ENCODE peak calls at places on chromosome 13, in seven cellular contexts. D, V, X, J, Y, N and P are unnamed samples. For H3K36me3 and H3K27me3, the result is how much of the 10 kb centered on the place peaks cover.

GRCh38 chr13:25380741-25381324 is 9.1 kb downstream of the ATP8A2 start:
- DNase-seq in V (no peak), J (no peak), X (no peak), D (no peak), N (no peak), Y (no peak), P (no peak)

GRCh38 chr13:98083507-98083906 is 59.4 kb upstream of the FARP1 start:
- DNase-seq in J (peak), V (no peak), D (peak), N (no peak), Y (peak), X (peak), P (peak)

GRCh38 chr13:73939071-73939380 is 195.2 kb downstream of the KLF12 start:
- DNase-seq in V (no peak), Y (no peak), X (peak), D (peak), N (no peak), J (no peak), P (no peak)

GRCh38 chr13:40640202-40640601 is 26.2 kb downstream of the FOXO1 start:
- DNase-seq in X (no peak), Y (no peak), V (no peak), D (no peak), J (no peak), N (no peak), P (no peak)

GRCh38 chr13:92622905-92623304 is 603.7 kb upstream of the GPC6 start:
- DNase-seq in Y (no peak), N (no peak), D (no peak), X (no peak), J (no peak), V (no peak), P (no peak)

GRCh38 chr13:21061077-21061945 is at the start of gene LATS2:
- DNase-seq in J (peak), V (peak), N (peak), D (peak), Y (peak), X (peak), P (peak)

GRCh38 chr13:77724092-77724491 is 26.6 kb downstream of the SLAIN1 start:
- DNase-seq in J (no peak), X (no peak), Y (no peak), D (no peak), V (no peak), N (no peak), P (no peak)

GRCh38 chr13:28964831-28965230 is 144.7 kb downstream of the MTUS2 start:
- DNase-seq in D (no peak), X (no peak), N (no peak), V (no peak), Y (no peak), J (no peak), P (no peak)

GRCh38 chr13:23020246-23020843 is 160.4 kb upstream of the SGCG start:
- DNase-seq in V (peak), Y (peak), D (peak), N (peak), X (peak), J (peak), P (peak)

GRCh38 chr13:19681517-19681916 is 48.1 kb downstream of the MPHOSPH8 start:
- DNase-seq in N (no peak), J (no peak), V (no peak), X (peak), D (no peak), Y (no peak), P (no peak)

GRCh38 chr13:29594310-29594709 is 1.2 kb downstream of the SLC7A1 start:
- DNase-seq in V (peak), N (peak), Y (peak), X (peak), J (peak), D (peak), P (peak)

GRCh38 chr13:40665061-40665753 is 1.2 kb downstream of the FOXO1 start:
- DNase-seq in X (peak), J (peak), V (peak), N (peak), D (no peak), Y (peak), P (peak)

GRCh38 chr13:22077205-22077683 is 406.4 kb downstream of the FGF9 start:
- DNase-seq in D (no peak), X (no peak), Y (no peak), J (no peak), N (no peak), V (no peak), P (no peak)

GRCh38 chr13:27379694-27380596 is 44.5 kb upstream of the GTF3A start:
- DNase-seq in Y (peak), V (peak), J (peak), N (peak), X (peak), D (peak), P (peak)

GRCh38 chr13:23289917-23290357 is 109.2 kb downstream of the SGCG start:
- DNase-seq in N (no peak), J (peak), V (peak), D (peak), X (no peak), Y (peak), P (peak)

GRCh38 chr13:61414686-61415664 is 674 bp downstream of the PCDH20 start:
- DNase-seq in X (no peak), Y (peak), D (peak), N (peak), V (peak), J (no peak), P (peak)

GRCh38 chr13:51840141-51840540 is 4.8 kb downstream of the TMEM272 start:
- DNase-seq in D (no peak), V (no peak), Y (no peak), N (no peak), J (no peak), X (no peak), P (no peak)

GRCh38 chr13:29502391-29503008 is 93.0 kb downstream of the SLC7A1 start:
- DNase-seq in N (no peak), J (no peak), Y (no peak), V (no peak), X (peak), D (no peak), P (no peak)

GRCh38 chr13:38103851-38104250 is 234.3 kb upstream of the TRPC4 start:
- DNase-seq in D (peak), Y (no peak), V (no peak), X (no peak), N (no peak), J (peak), P (no peak)

GRCh38 chr13:77047649-77048343 is 20.8 kb upstream of the FBXL3 start:
- DNase-seq in J (no peak), X (no peak), N (no peak), Y (no peak), D (no peak), V (no peak), P (no peak)

GRCh38 chr13:60431108-60431700 is 34.2 kb downstream of the TDRD3 start:
- DNase-seq in D (peak), N (no peak), Y (peak), X (peak), V (peak), J (peak), P (peak)

GRCh38 chr13:64164435-64164834 is 2748.8 kb upstream of the PCDH20 start:
- DNase-seq in N (peak), J (no peak), X (no peak), V (no peak), Y (no peak), D (no peak), P (no peak)

GRCh38 chr13:77714119-77714755 is 16.8 kb downstream of the SLAIN1 start:
- DNase-seq in X (no peak), D (no peak), Y (no peak), V (no peak), N (no peak), J (no peak), P (no peak)

GRCh38 chr13:40665754-40666057 is 735 bp downstream of the FOXO1 start:
- DNase-seq in D (peak), Y (no peak), J (peak), X (no peak), V (peak), N (no peak), P (no peak)

GRCh38 chr13:51759240-51759639 is 44.7 kb downstream of the DHRS12 start:
- DNase-seq in Y (no peak), X (no peak), D (peak), V (no peak), N (no peak), J (peak), P (peak)

GRCh38 chr13:42926555-42926954 is 65.5 kb downstream of the EPSTI1 start:
- DNase-seq in V (no peak), Y (no peak), J (peak), N (no peak), D (no peak), X (no peak), P (peak)

GRCh38 chr13:40776681-40777165 is 5.7 kb upstream of the MRPS31 start:
- DNase-seq in J (peak), X (peak), N (no peak), Y (peak), D (peak), V (no peak), P (peak)

GRCh38 chr13:31538067-31539042 is 201.0 kb upstream of the RXFP2 start:
- DNase-seq in J (peak), Y (peak), V (peak), D (peak), N (peak), X (peak), P (peak)

GRCh38 chr13:86862137-86862536 is 809.0 kb upstream of the SLITRK5 start:
- DNase-seq in X (no peak), N (no peak), Y (no peak), D (no peak), V (no peak), J (no peak), P (no peak)

GRCh38 chr13:33717775-33718174 is 100.2 kb upstream of the RFC3 start:
- DNase-seq in V (no peak), N (no peak), Y (no peak), D (no peak), J (peak), X (no peak), P (peak)

GRCh38 chr13:92103673-92104296 is 705.4 kb downstream of the GPC5 start:
- DNase-seq in V (no peak), D (peak), Y (no peak), J (no peak), X (peak), N (no peak), P (no peak)

GRCh38 chr13:46726347-46726746 is 70.6 kb downstream of the ESD start:
- DNase-seq in X (no peak), Y (no peak), J (no peak), N (no peak), D (no peak), V (no peak), P (no peak)

GRCh38 chr13:46731535-46731934 is 65.4 kb downstream of the ESD start:
- DNase-seq in N (no peak), D (no peak), J (no peak), X (no peak), V (no peak), Y (no peak), P (no peak)

GRCh38 chr13:46728777-46729176 is 68.2 kb downstream of the ESD start:
- DNase-seq in Y (peak), N (no peak), D (no peak), X (peak), J (peak), V (no peak), P (no peak)
- H3K36me3 ChIP-seq in Y (under half), N (under half), D (under half), X (under half), J (under half), V (half or more), P (half or more)

GRCh38 chr13:111414341-111414740 is 93.9 kb downstream of the TEX29 start:
- DNase-seq in Y (no peak), X (no peak), N (no peak), D (no peak), J (no peak), V (no peak), P (no peak)
- H3K27me3 ChIP-seq in Y (under half), X (under half), N (under half), D (under half), J (half or more), V (half or more), P (half or more)

GRCh38 chr13:99227909-99228688 is 27.4 kb downstream of the UBAC2 start:
- DNase-seq in N (no peak), J (no peak), X (peak), Y (no peak), V (no peak), D (no peak), P (no peak)
- H3K9ac ChIP-seq in N (no peak), J (no peak), X (no peak), Y (no peak), V (no peak), D (no peak), P (no peak)

GRCh38 chr13:113184568-113185440 is 23.7 kb downstream of the PCID2 start:
- DNase-seq in X (no peak), J (no peak), N (no peak), D (no peak), Y (no peak), V (no peak), P (no peak)

GRCh38 chr13:113186061-113186900 is 22.2 kb downstream of the PCID2 start:
- DNase-seq in D (peak), J (no peak), N (no peak), Y (no peak), V (no peak), X (no peak), P (no peak)

GRCh38 chr13:113187263-113187669 is 21.2 kb downstream of the PCID2 start:
- DNase-seq in Y (peak), D (peak), X (peak), N (peak), J (peak), V (peak), P (peak)

GRCh38 chr13:113182046-113182445 is 23.6 kb downstream of the PROZ start:
- DNase-seq in J (no peak), V (no peak), N (no peak), Y (no peak), D (peak), X (no peak), P (no peak)

DNA sequence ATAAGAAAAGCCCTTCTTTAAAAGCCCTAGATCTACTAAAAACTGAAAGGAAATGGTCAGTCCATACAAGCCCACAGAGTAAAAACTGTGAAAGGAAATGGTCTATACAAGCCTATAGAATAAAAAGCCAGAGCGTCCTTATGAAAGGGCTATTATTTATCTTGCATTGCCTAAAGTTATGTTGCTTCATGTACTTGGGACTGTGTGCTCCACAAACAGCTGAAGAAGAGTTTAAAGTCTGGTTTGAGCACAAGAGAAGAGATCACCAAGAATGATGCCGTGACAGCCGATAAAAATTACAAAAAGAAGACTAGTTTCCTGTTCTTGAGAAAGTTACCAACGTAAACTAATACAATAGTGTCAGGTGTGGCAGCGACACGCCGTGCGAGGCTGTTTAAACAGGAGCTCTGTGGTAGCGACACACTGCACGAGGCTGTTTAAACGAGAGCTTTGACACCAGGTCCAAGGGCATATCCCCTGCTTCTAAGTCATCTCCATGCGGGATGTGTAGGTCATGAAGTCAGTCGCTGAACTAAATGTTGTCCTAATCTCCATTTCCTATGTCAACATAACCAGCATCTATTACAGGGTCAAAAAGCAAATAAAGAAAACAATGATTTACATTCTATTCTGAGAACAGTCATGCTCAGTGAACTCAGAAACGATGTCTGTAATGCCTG is 24.9 kb downstream of the PCID2 start:
- DNase-seq in D (no peak), Y (no peak), N (no peak), X (no peak), J (no peak), V (no peak), P (no peak)
- H3K36me3 ChIP-seq in D (under half), Y (under half), N (under half), X (under half), J (under half), V (half or more), P (half or more)

DNA sequence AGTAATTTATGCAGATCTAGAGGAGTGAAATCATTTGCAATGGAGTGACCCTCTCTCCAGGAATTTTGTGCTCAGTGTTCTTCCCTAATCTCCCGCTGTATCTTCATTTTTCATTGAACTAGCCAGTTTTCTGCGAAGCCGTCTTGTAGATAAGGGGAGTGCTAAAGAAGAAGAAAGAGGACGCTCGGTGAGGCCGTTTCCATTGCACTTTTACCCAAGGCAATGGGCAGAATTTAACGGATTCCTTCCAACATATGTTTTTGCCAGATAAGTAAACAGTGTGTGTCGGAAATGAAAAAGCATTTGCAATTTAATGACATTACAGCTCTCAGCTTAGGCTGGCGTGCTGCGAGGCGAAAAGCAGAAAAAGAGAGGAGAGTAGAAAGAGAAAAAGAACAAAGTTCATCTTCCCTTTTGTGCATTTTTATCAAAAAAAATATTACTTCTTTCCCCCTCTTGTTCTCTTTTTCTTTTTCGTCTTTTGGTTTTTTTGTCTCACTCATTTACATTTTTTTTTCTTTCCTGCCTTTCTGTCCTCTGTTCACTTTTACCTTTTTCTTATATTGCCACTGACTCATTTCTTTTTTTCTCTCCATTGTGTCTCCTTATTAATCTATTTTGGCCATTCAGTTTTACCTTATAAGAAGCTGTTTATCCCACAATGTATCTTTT is 49.9 kb downstream of the SOX21 start:
- DNase-seq in D (no peak), X (peak), N (no peak), V (peak), Y (no peak), J (no peak), P (no peak)
- H3K27me3 ChIP-seq in D (under half), X (under half), N (under half), V (under half), Y (under half), J (under half), P (half or more)

GRCh38 chr13:44411841-44412240 is 38.2 kb downstream of the SERP2 start:
- DNase-seq in D (no peak), J (no peak), Y (no peak), X (no peak), N (no peak), V (no peak), P (no peak)
- H3K9ac ChIP-seq in D (no peak), J (no peak), Y (no peak), X (no peak), N (no peak), V (no peak), P (no peak)